ENCODE peak calls at places on chromosomes 12 and 14, in five cellular contexts. D, Q, I, T and U are unnamed samples.

GRCh38 chr12:2596441-2596840 is 198.3 kb upstream of the FKBP4 start:
- DNase-seq in D (no peak), Q (no peak), I (no peak), T (no peak), U (no peak)

GRCh38 chr12:14961466-14962155 is at the start of gene ARHGDIB:
- DNase-seq in D (peak; percentile 21), Q (peak; percentile 58), I (no peak), T (no peak), U (peak; percentile 34)

GRCh38 chr12:94277426-94278000 is 129.1 kb downstream of the PLXNC1 start:
- DNase-seq in D (no peak), Q (no peak), I (peak; percentile 26), T (no peak), U (peak; percentile 27)

GRCh38 chr12:132200800-132201199 is 56.5 kb downstream of the NOC4L start:
- DNase-seq in D (no peak), Q (no peak), I (no peak), T (no peak), U (no peak)

GRCh38 chr12:52125499-52125900 is 46.0 kb downstream of the SMIM41 start:
- DNase-seq in D (no peak), Q (no peak), I (no peak), T (no peak), U (no peak)

GRCh38 chr14:50087350-50088116 is 28.8 kb downstream of the VCPKMT start:
- DNase-seq in D (no peak), Q (no peak), I (no peak), T (no peak), U (no peak)

GRCh38 chr12:105554223-105554678 is 223.8 kb downstream of the C12orf75 start:
- DNase-seq in D (no peak), Q (no peak), I (no peak), T (no peak), U (no peak)

GRCh38 chr14:27386391-27386790 is 788.6 kb upstream of the NOVA1 start:
- DNase-seq in D (no peak), Q (no peak), I (no peak), T (no peak), U (no peak)

GRCh38 chr14:92549853-92550244 is 36.3 kb downstream of the RIN3 start:
- DNase-seq in D (peak; percentile 63), Q (no peak), I (peak; percentile 16), T (peak; percentile 78), U (no peak)

GRCh38 chr12:51941669-51942455 is 9.6 kb upstream of the ACVR1B start:
- DNase-seq in D (no peak), Q (no peak), I (no peak), T (no peak), U (no peak)

GRCh38 chr12:103442187-103442564 is 53.6 kb downstream of the C12orf42 start:
- DNase-seq in D (no peak), Q (no peak), I (no peak), T (no peak), U (no peak)

GRCh38 chr14:93245764-93246420 is 38.8 kb downstream of the UBR7 start:
- DNase-seq in D (no peak), Q (no peak), I (peak; percentile 34), T (no peak), U (no peak)

GRCh38 chr12:57590892-57591566 is at the start of gene PIP4K2C:
- DNase-seq in D (peak; percentile 77), Q (peak; percentile 90), I (peak; percentile 23), T (peak; percentile 29), U (peak; percentile 54)

GRCh38 chr14:103715052-103716000 is at the start of the genes XRCC3 and ZFYVE21:
- DNase-seq in D (peak; percentile 99), Q (peak; percentile 100), I (peak; percentile 99), T (peak; percentile 98), U (peak; percentile 100)

GRCh38 chr12:88188180-88188579 is 46.1 kb downstream of the TMTC3 start:
- DNase-seq in D (no peak), Q (no peak), I (peak; percentile 44), T (peak; percentile 3), U (peak; percentile 53)

GRCh38 chr12:23862746-23863145 is 86.7 kb downstream of the SOX5 start:
- DNase-seq in D (no peak), Q (no peak), I (no peak), T (no peak), U (no peak)

GRCh38 chr12:54560374-54560858 is 11.0 kb downstream of the PDE1B start:
- DNase-seq in D (peak; percentile 91), Q (peak; percentile 83), I (peak; percentile 36), T (peak; percentile 57), U (peak; percentile 79)

GRCh38 chr12:71477046-71477445 is 37.4 kb downstream of the LGR5 start:
- DNase-seq in D (no peak), Q (no peak), I (no peak), T (peak; percentile 33), U (no peak)

GRCh38 chr14:23058654-23059504 is 1.6 kb upstream of the CDH24 start:
- DNase-seq in D (no peak), Q (no peak), I (no peak), T (no peak), U (no peak)

GRCh38 chr14:105532735-105533141 is 6.4 kb downstream of the TMEM121 start:
- DNase-seq in D (peak; percentile 31), Q (no peak), I (no peak), T (peak; percentile 17), U (peak; percentile 34)

GRCh38 chr12:27627123-27627835 is 69.0 kb upstream of the REP15 start:
- DNase-seq in D (no peak), Q (no peak), I (peak; percentile 79), T (peak; percentile 87), U (peak; percentile 92)
- H3K4me3 ChIP-seq in D (no peak overlapping the region), Q (no peak overlapping the region), I (no peak overlapping the region), T (peak overlapping the region; percentile 23), U (no peak overlapping the region)

GRCh38 chr12:128204725-128205124 is 62.2 kb upstream of the TMEM132C start:
- DNase-seq in D (no peak), Q (no peak), I (no peak), T (no peak), U (no peak)

GRCh38 chr12:128205758-128206157 is 61.2 kb upstream of the TMEM132C start:
- DNase-seq in D (no peak), Q (no peak), I (no peak), T (no peak), U (no peak)

GRCh38 chr12:128205145-128205544 is 61.8 kb upstream of the TMEM132C start:
- DNase-seq in D (no peak), Q (no peak), I (no peak), T (no peak), U (no peak)
- TF ChIP-seq CTCF in D (no peak), Q (no peak), I (no peak), T (no peak), U (no peak)

GRCh38 chr14:76151398-76152332 is at the start of gene GPATCH2L:
- DNase-seq in D (peak; percentile 96), Q (peak; percentile 96), I (peak; percentile 86), T (peak; percentile 82), U (peak; percentile 89)
- H3K4me3 ChIP-seq in D (peak within 1 kb of the TSS; percentile 95), Q (peak within 1 kb of the TSS; percentile 69), I (peak within 1 kb of the TSS; percentile 64), T (peak within 1 kb of the TSS; percentile 92), U (peak within 1 kb of the TSS; percentile 95)

DNA sequence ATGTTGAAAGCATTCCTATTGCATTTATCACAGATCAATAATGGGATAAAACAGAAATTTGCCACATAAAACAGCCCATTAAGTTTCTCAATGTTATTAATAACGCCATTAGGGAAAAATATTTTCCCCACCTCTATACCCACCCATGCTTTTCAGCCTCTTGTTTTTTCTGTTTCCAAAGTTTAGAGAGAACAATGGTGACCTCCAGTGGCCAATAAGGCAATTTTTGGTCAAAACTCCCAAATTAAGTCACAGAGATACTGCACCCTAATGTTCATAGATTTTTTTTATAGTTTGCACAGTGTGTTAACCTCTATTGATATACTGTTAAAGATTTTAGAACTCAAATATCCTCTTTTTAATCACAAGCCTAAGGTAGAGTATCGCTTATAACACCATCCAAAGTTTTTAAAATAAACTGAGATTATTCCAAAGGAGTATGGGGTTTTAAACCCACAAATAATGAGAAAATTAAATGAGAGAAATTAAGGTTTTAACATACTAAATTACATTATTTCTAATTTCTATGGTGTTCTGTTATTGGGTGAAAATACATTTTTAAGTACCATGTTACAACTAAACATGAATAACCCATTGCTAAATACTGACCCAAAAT is 184.7 kb upstream of the DCN start:
- DNase-seq in D (no peak), Q (no peak), I (peak; percentile 18), T (peak; percentile 29), U (peak; percentile 49)
- TF ChIP-seq CTCF in D (peak; percentile 46), Q (no peak), I (peak; percentile 60), T (peak; percentile 66), U (peak; percentile 58)

DNA sequence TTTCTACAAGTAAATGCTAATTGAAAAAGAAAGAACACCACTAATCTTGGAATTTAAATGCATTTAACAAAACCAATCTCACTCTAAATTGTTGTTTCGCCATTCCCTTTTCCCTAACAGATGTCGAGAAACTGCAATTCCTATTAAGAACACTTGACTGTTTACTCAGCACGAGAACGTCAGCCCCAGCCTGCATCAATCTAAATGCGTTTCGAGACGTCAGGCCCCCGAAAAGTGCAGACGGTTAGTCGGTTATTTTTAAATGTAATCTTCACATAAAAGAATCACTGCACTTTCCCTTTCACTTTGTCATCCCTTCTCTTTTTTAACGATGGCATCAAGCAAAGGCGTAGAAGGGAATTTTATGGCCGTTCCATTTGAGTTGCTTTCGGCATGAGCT is 837.6 kb downstream of the VRK1 start:
- DNase-seq in D (no peak), Q (no peak), I (no peak), T (peak; percentile 25), U (no peak)
- H3K4me3 ChIP-seq in D (no peak overlapping the region), Q (peak overlapping the region; percentile 13), I (no peak overlapping the region), T (peak overlapping the region; percentile 59), U (no peak overlapping the region)

GRCh38 chr14:68479247-68479646 is 313.6 kb downstream of the ZFP36L1 start:
- DNase-seq in D (no peak), Q (no peak), I (peak; percentile 25), T (peak; percentile 21), U (peak; percentile 67)
- TF ChIP-seq CTCF in D (no peak), Q (no peak), I (no peak), T (no peak), U (no peak)

GRCh38 chr12:124746649-124747425 is 116.8 kb downstream of the SCARB1 start:
- DNase-seq in D (no peak), Q (no peak), I (no peak), T (no peak), U (no peak)
- H3K4me3 ChIP-seq in D (no peak overlapping the region), Q (no peak overlapping the region), I (no peak overlapping the region), T (no peak overlapping the region), U (no peak overlapping the region)

GRCh38 chr12:45726594-45727300 is 2.8 kb upstream of the ARID2 start:
- DNase-seq in D (peak; percentile 68), Q (peak; percentile 62), I (peak; percentile 21), T (peak; percentile 51), U (peak; percentile 37)
- TF ChIP-seq CTCF in D (no peak), Q (no peak), I (no peak), T (no peak), U (no peak)

GRCh38 chr12:47393403-47393790 is 312.4 kb downstream of the RPAP3 start:
- DNase-seq in D (no peak), Q (no peak), I (peak; percentile 20), T (peak; percentile 73), U (peak; percentile 43)
- H3K4me3 ChIP-seq in D (no peak overlapping the region), Q (no peak overlapping the region), I (no peak overlapping the region), T (no peak overlapping the region), U (no peak overlapping the region)